ENCODE peak calls at places on chromosomes 5 and 9, in six cellular contexts. M is dorsolateral prefrontal cortex, A is suprapubic skin, R is left ventricle myocardium inferior, H is neural progenitor cell, O is A549. W is an unnamed sample.

GRCh38 chr9:89732295-89732951 is 127.6 kb downstream of the GADD45G start:
- DNase-seq in R (no peak), H (no peak), M (no peak), O (no peak), A (no peak), W (peak; percentile 26)

GRCh38 chr5:102801375-102801774 is 46.3 kb downstream of the PAM start:
- DNase-seq in M (no peak), H (peak; percentile 29), R (no peak), O (no peak), A (no peak), W (no peak)

GRCh38 chr9:133692364-133692985 is 45.7 kb downstream of the SARDH start:
- DNase-seq in R (peak; percentile 4), M (no peak), O (no peak), H (no peak), A (no peak), W (peak; percentile 58)

GRCh38 chr5:127088226-127088625 is 14.9 kb upstream of the C5orf63 start:
- DNase-seq in O (peak; percentile 41), A (no peak), R (no peak), M (no peak), H (no peak), W (no peak)

GRCh38 chr5:164649266-164649665 is 1143.8 kb downstream of the MAT2B start:
- DNase-seq in R (no peak), H (no peak), O (no peak), A (no peak), M (no peak), W (no peak)

GRCh38 chr5:80055491-80056170 is 20.5 kb downstream of the THBS4 start:
- DNase-seq in A (no peak), O (no peak), M (no peak), H (no peak), R (no peak), W (no peak)

GRCh38 chr5:56670916-56671315 is 144.4 kb upstream of the MAP3K1 start:
- DNase-seq in O (no peak), A (no peak), R (no peak), M (no peak), H (no peak), W (no peak)

GRCh38 chr9:28951945-28952344 is 1378.7 kb upstream of the C9orf72 start:
- DNase-seq in O (peak; percentile 23), A (no peak), M (no peak), H (no peak), R (no peak), W (no peak)

GRCh38 chr9:88197781-88198345 is 59.6 kb upstream of the SPATA31C2 start:
- DNase-seq in A (no peak), H (no peak), M (no peak), R (no peak), O (peak; percentile 76), W (no peak)

GRCh38 chr5:74300808-74301389 is 339.6 kb downstream of the ENC1 start:
- DNase-seq in H (no peak), R (no peak), M (no peak), O (no peak), A (no peak), W (no peak)

GRCh38 chr9:15211994-15212501 is 95.0 kb downstream of the TTC39B start:
- DNase-seq in R (no peak), A (no peak), M (no peak), O (no peak), H (no peak), W (no peak)

GRCh38 chr9:97997330-97998276 is 14.5 kb downstream of the ANP32B start:
- DNase-seq in M (no peak), A (no peak), O (no peak), R (no peak), H (no peak), W (no peak)

GRCh38 chr5:173549644-173550043 is 66.8 kb downstream of the BOD1 start:
- DNase-seq in R (no peak), O (no peak), A (no peak), H (no peak), M (no peak), W (no peak)

DNA sequence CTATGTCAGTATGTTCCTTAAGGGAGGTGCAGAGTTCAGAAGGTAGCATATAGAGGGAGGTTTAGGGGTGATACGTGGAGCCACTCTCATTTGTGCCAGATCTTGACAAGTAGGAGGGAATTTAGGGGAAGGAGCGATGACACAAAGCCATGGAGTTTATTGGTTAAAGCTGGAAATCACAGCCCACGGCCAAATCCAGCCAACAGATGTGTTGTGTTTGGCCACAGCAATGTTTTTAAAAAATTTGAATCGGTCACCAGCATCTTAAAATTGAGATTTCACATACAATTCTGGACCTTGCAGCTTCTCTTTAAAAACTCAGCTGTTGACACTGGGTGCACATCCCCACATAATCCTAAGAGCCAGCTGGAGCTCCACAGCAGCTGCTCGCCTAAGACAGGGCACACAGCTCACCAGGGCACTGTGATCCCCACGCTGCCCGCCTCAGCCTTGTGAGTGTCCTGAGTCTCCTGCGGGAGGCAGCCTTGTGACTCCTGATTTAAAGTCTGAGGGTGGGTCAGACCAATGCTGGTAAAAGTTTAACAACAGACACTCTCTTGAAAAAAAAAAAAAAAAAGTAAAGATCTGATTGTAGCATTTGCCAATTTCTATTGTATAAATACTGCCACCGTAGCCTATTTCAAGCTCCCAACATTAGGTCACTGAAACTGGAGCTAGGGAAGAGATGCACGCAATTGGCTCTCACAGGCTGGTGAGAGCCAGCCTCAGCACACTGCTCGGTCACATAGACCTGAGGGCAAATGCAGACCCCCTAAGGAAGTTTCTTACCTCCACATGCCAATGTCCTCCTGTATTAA is 124.9 kb downstream of the HSD17B3 start:
- DNase-seq in M (peak; percentile 49), H (peak; percentile 52), O (peak; percentile 42), A (no peak), R (no peak), W (no peak)
- TF ChIP-seq CTCF in M (peak; percentile 22), H (no peak), O (peak; percentile 14), A (no peak), R (no peak), W (no peak)

GRCh38 chr5:120605325-120606079 is 141.4 kb downstream of the PRR16 start:
- DNase-seq in A (no peak), O (no peak), H (no peak), R (no peak), M (no peak), W (no peak)

GRCh38 chr5:120610145-120610544 is 146.0 kb downstream of the PRR16 start:
- DNase-seq in M (no peak), O (no peak), H (no peak), A (no peak), R (no peak), W (no peak)

GRCh38 chr5:120609570-120609969 is 145.5 kb downstream of the PRR16 start:
- DNase-seq in O (no peak), A (no peak), H (no peak), R (no peak), M (no peak), W (no peak)

GRCh38 chr5:120600639-120601038 is 136.5 kb downstream of the PRR16 start:
- DNase-seq in R (no peak), H (no peak), O (no peak), A (no peak), M (no peak), W (no peak)

GRCh38 chr5:120604898-120605297 is 140.8 kb downstream of the PRR16 start:
- DNase-seq in M (no peak), O (peak; percentile 6), H (no peak), A (no peak), R (no peak), W (no peak)
- H3K27ac ChIP-seq in M (no peak overlapping the region), O (no peak overlapping the region), H (no peak overlapping the region), A (no peak overlapping the region), R (no peak overlapping the region), W (no peak overlapping the region)

GRCh38 chr5:181204561-181205401 is at the start of gene TRIM7:
- DNase-seq in O (peak; percentile 82), H (peak; percentile 64), R (peak; percentile 69), A (peak; percentile 79), M (no peak), W (peak; percentile 87)

GRCh38 chr5:181203093-181203711 is 1.8 kb downstream of the TRIM7 start:
- DNase-seq in R (no peak), A (no peak), M (no peak), O (no peak), H (no peak), W (no peak)

GRCh38 chr5:181205402-181205734 is 372 bp upstream of the TRIM7 start:
- DNase-seq in H (no peak), M (no peak), R (no peak), O (no peak), A (no peak), W (no peak)

GRCh38 chr5:181205735-181206401 is 872 bp upstream of the TRIM7 start:
- DNase-seq in M (no peak), R (no peak), A (peak; percentile 71), O (no peak), H (peak; percentile 66), W (no peak)

DNA sequence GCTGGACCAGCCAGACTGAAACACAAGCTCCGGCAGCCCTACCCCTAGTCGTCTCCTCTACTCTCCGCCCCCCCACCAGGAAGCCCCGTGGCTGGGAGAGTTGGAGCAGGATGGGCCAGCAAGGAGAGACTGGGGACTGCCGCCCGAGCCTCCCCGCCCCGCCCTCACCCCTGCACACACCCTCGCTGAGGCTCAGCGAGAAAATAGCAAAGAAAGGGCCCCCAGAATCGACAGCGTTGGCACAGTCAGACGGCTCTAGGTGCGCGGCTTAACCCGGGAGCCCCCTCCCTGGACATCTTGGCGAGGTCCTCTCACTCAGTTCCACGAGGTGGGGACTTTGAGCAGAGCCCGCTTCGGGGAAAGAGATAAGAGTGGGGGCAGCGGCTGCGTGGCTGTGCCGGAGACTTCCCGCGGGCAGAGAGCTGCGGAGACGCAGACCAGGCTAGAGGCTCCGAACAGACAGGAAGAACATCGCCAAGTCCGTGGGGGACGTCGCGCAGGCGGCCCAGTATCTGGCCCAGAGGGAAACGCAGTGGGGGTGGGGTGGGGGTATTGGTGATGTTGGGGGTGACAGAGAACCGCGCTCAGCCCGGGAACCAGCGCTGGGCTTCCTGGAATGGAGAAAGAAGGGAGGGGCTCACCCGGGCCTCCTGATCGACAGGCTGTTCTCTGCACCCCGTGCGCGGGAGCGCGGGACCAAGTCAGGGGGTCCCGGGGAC is 995 bp downstream of the TRIM7 start:
- DNase-seq in O (peak; percentile 63), R (no peak), M (no peak), H (peak; percentile 54), A (peak; percentile 81), W (no peak)
- H3K4me3 ChIP-seq in O (peak overlapping the region; percentile 84), R (peak overlapping the region; percentile 73), M (peak overlapping the region; percentile 76), H (peak overlapping the region; percentile 83), A (peak overlapping the region; percentile 61), W (peak overlapping the region; percentile 10)

GRCh38 chr5:115842089-115842881 is 550 bp downstream of the AP3S1 start:
- DNase-seq in H (peak; percentile 87), A (no peak), M (no peak), O (peak; percentile 79), R (no peak), W (peak; percentile 93)
- TF ChIP-seq CTCF in H (peak; percentile 17), A (no peak), M (peak; percentile 26), O (peak; percentile 28), R (peak; percentile 41), W (peak; percentile 4)